ENCODE peak calls at places on chromosomes 7 and 10, in five cellular contexts. I is kidney, M is HCT116, H is aorta, U is adrenal gland. X is an unnamed sample. For H3K9me3 and H3K4me1, the result is how much of the 10 kb centered on the place peaks cover.

GRCh38 chr10:13724484-13724883 is 137.7 kb downstream of the PRPF18 start:
- DNase-seq in I (no peak), M (no peak), H (peak), U (no peak), X (no peak)

GRCh38 chr7:39754326-39755120 is 131.2 kb downstream of the RALA start:
- DNase-seq in I (peak), M (no peak), H (no peak), U (no peak), X (no peak)

GRCh38 chr10:34743804-34744203 is 71.3 kb downstream of the PARD3 start:
- DNase-seq in I (no peak), M (no peak), H (peak), U (no peak), X (peak)

GRCh38 chr7:47685712-47686376 is 103.9 kb upstream of the TNS3 start:
- DNase-seq in I (no peak), M (no peak), H (no peak), U (no peak), X (no peak)

GRCh38 chr7:137850586-137850985 is 3.8 kb upstream of the DGKI start:
- DNase-seq in I (no peak), M (no peak), H (no peak), U (no peak), X (no peak)

GRCh38 chr10:58734116-58734515 is 221.4 kb downstream of the BICC1 start:
- DNase-seq in I (no peak), M (no peak), H (no peak), U (no peak), X (no peak)

GRCh38 chr10:72087969-72088878 is at the start of gene SPOCK2:
- DNase-seq in I (peak), M (no peak), H (no peak), U (peak), X (peak)

GRCh38 chr10:88920198-88920597 is 32.4 kb downstream of the ACTA2 start:
- DNase-seq in I (no peak), M (no peak), H (no peak), U (no peak), X (no peak)

GRCh38 chr10:99374526-99374925 is 45.4 kb downstream of the CNNM1 start:
- DNase-seq in I (no peak), M (no peak), H (no peak), U (no peak), X (no peak)

GRCh38 chr7:5053175-5053574 is 7.5 kb downstream of the RBAK start:
- DNase-seq in I (no peak), M (no peak), H (no peak), U (no peak), X (no peak)
- H3K9me3 ChIP-seq in I (under half), M (under half), H (under half), U (under half), X (under half)

GRCh38 chr10:131193923-131194322 is 117.6 kb downstream of the TCERG1L start:
- DNase-seq in I (peak), M (no peak), H (no peak), U (no peak), X (no peak)

GRCh38 chr10:131195552-131196159 is 115.9 kb downstream of the TCERG1L start:
- DNase-seq in I (peak), M (no peak), H (no peak), U (no peak), X (no peak)

GRCh38 chr10:131198401-131198800 is 113.1 kb downstream of the TCERG1L start:
- DNase-seq in I (peak), M (no peak), H (peak), U (no peak), X (no peak)

GRCh38 chr10:131195116-131195515 is 116.4 kb downstream of the TCERG1L start:
- DNase-seq in I (no peak), M (no peak), H (no peak), U (no peak), X (no peak)

GRCh38 chr10:131196176-131196885 is 115.2 kb downstream of the TCERG1L start:
- DNase-seq in I (peak), M (no peak), H (no peak), U (no peak), X (peak)
- H3K4me1 ChIP-seq in I (under half), M (under half), H (under half), U (under half), X (under half)

GRCh38 chr7:131105803-131106680 is 221.6 kb upstream of the MKLN1 start:
- DNase-seq in I (peak), M (no peak), H (peak), U (peak), X (peak)

GRCh38 chr7:131109011-131109756 is 218.5 kb upstream of the MKLN1 start:
- DNase-seq in I (peak), M (no peak), H (no peak), U (no peak), X (no peak)

GRCh38 chr7:131108212-131108980 is 219.3 kb upstream of the MKLN1 start:
- DNase-seq in I (peak), M (no peak), H (peak), U (no peak), X (no peak)

GRCh38 chr7:131106681-131107342 is 220.9 kb upstream of the MKLN1 start:
- DNase-seq in I (peak), M (no peak), H (peak), U (peak), X (peak)

DNA sequence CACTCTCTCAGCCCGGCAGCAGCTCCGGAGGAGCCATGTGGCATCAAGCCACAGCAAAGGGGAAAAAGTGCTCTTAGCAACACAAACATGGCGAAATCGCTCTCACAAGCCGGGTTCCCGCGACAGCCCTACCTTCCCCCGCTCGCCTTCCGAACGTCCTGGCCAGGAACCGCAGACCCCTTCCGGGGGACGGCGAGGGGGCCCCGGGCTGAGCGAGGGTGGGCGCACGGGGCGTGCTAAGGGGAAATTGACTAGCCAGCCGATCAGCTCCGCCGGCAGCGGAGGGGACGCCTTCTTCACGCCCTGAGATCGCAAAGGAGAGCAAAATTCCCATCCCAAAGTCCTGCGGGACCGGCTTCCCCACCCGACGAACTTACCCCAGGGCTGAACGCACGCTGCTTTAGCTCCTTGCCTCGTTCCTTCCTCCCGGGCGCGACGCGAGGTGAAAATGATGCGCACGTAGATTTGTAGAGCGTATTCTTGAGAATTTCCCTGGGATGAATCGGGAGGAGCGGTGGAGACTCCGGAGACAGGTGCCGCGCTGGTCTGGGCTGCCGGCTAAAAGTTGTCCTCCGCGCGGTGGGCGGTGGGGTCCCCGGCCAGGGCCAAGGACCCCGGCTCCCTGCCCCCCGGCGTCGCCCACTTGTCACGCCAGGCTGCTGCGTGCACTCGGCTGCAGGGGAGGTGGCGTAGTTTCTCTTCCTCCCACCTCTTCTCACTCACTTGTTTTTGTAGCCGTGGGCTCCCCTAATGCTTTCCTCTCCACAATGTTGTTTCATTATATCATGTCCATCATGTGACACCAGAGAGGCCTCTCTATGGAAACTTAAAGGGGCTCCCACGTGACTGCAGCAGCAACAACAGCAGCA is 220.1 kb upstream of the MKLN1 start:
- DNase-seq in I (peak), M (peak), H (peak), U (peak), X (peak)
- H3K27ac ChIP-seq in I (peak), M (peak), H (peak), U (peak), X (peak)

GRCh38 chr7:157941210-157941609 is 604.4 kb downstream of the DNAJB6 start:
- DNase-seq in I (no peak), M (no peak), H (no peak), U (no peak), X (no peak)
- H3K9me3 ChIP-seq in I (under half), M (under half), H (under half), U (under half), X (under half)